ENCODE peak calls at places on chromosomes 5 and 9, in four cellular contexts. One of them, this sample, is unnamed. For H3K27me3, the result is how much of the 10 kb centered on the place peaks cover.

GRCh38 chr5:126023894-126024575 is 399.2 kb upstream of the GRAMD2B start:
- DNase-seq in neuronal stem cell: no peak
- DNase-seq in mesendoderm: no peak
- DNase-seq in H9: no peak
- DNase-seq in this sample: no peak

GRCh38 chr5:87151547-87151946 is 116.1 kb upstream of the RASA1 start:
- DNase-seq in H9: no peak
- DNase-seq in mesendoderm: no peak
- DNase-seq in neuronal stem cell: no peak
- DNase-seq in this sample: peak

GRCh38 chr5:133059621-133060020 is 7.8 kb downstream of the HSPA4 start:
- DNase-seq in H9: no peak
- DNase-seq in mesendoderm: no peak
- DNase-seq in neuronal stem cell: no peak
- DNase-seq in this sample: no peak

GRCh38 chr9:27447036-27447700 is 76.9 kb upstream of the IFNK start:
- DNase-seq in neuronal stem cell: no peak
- DNase-seq in H9: no peak
- DNase-seq in mesendoderm: peak
- DNase-seq in this sample: no peak

GRCh38 chr5:43017438-43017820 is 22.7 kb downstream of the ANXA2R start:
- DNase-seq in H9: peak
- DNase-seq in mesendoderm: peak
- DNase-seq in neuronal stem cell: no peak
- DNase-seq in this sample: peak

GRCh38 chr9:6819112-6819511 is 61.3 kb downstream of the KDM4C start:
- DNase-seq in H9: no peak
- DNase-seq in mesendoderm: no peak
- DNase-seq in neuronal stem cell: no peak
- DNase-seq in this sample: no peak

GRCh38 chr5:34511481-34511880 is 144.6 kb upstream of the RAI14 start:
- DNase-seq in mesendoderm: no peak
- DNase-seq in H9: no peak
- DNase-seq in neuronal stem cell: no peak
- DNase-seq in this sample: no peak

GRCh38 chr5:74798977-74799911 is 32.2 kb downstream of the NSA2 start:
- DNase-seq in H9: no peak
- DNase-seq in mesendoderm: no peak
- DNase-seq in neuronal stem cell: no peak
- DNase-seq in this sample: no peak

GRCh38 chr9:115642285-115642684 is 511.3 kb upstream of the PAPPA start:
- DNase-seq in neuronal stem cell: no peak
- DNase-seq in mesendoderm: no peak
- DNase-seq in H9: no peak
- DNase-seq in this sample: peak

GRCh38 chr5:57383093-57383861 is 99.3 kb downstream of the ACTBL2 start:
- DNase-seq in neuronal stem cell: no peak
- DNase-seq in mesendoderm: peak
- DNase-seq in H9: no peak
- DNase-seq in this sample: peak

GRCh38 chr5:147668385-147668784 is 114.1 kb downstream of the JAKMIP2 start:
- DNase-seq in mesendoderm: peak
- DNase-seq in H9: no peak
- DNase-seq in neuronal stem cell: no peak
- DNase-seq in this sample: no peak

GRCh38 chr5:178423431-178423830 is 166.8 kb downstream of the COL23A1 start:
- DNase-seq in H9: no peak
- DNase-seq in mesendoderm: no peak
- DNase-seq in neuronal stem cell: no peak
- DNase-seq in this sample: no peak

GRCh38 chr5:138648841-138649240 is 73.6 kb upstream of the HSPA9 start:
- DNase-seq in neuronal stem cell: no peak
- DNase-seq in mesendoderm: no peak
- DNase-seq in H9: no peak
- DNase-seq in this sample: no peak

GRCh38 chr5:142543951-142544753 is 141.7 kb downstream of the FGF1 start:
- DNase-seq in H9: no peak
- DNase-seq in neuronal stem cell: no peak
- DNase-seq in mesendoderm: peak
- DNase-seq in this sample: peak

GRCh38 chr5:123371575-123372179 is 51.5 kb downstream of the CEP120 start:
- DNase-seq in neuronal stem cell: peak
- DNase-seq in H9: peak
- DNase-seq in mesendoderm: peak
- DNase-seq in this sample: peak

GRCh38 chr5:137402436-137403187 is 96.5 kb downstream of the SPOCK1 start:
- DNase-seq in H9: no peak
- DNase-seq in mesendoderm: no peak
- DNase-seq in neuronal stem cell: no peak
- DNase-seq in this sample: no peak

GRCh38 chr9:75962186-75963036 is 71.9 kb downstream of the PCSK5 start:
- DNase-seq in neuronal stem cell: no peak
- DNase-seq in mesendoderm: no peak
- DNase-seq in H9: no peak
- DNase-seq in this sample: no peak

GRCh38 chr5:160159991-160160826 is 41.0 kb upstream of the PWWP2A start:
- DNase-seq in mesendoderm: peak
- DNase-seq in neuronal stem cell: no peak
- DNase-seq in H9: peak
- DNase-seq in this sample: no peak

GRCh38 chr5:34674226-34674625 is 18.1 kb downstream of the RAI14 start:
- DNase-seq in mesendoderm: no peak
- DNase-seq in neuronal stem cell: no peak
- DNase-seq in H9: no peak
- DNase-seq in this sample: peak

GRCh38 chr9:114906922-114907571 is 23.3 kb downstream of the TNFSF8 start:
- DNase-seq in mesendoderm: peak
- DNase-seq in H9: peak
- DNase-seq in neuronal stem cell: peak
- DNase-seq in this sample: peak

GRCh38 chr9:71819115-71819739 is 50.9 kb upstream of the CEMIP2 start:
- DNase-seq in H9: no peak
- DNase-seq in mesendoderm: no peak
- DNase-seq in neuronal stem cell: peak
- DNase-seq in this sample: peak

GRCh38 chr5:140310434-140310833 is 7.5 kb upstream of the PFDN1 start:
- DNase-seq in mesendoderm: no peak
- DNase-seq in H9: no peak
- DNase-seq in neuronal stem cell: no peak
- DNase-seq in this sample: peak

GRCh38 chr9:133679056-133679455 is 42.9 kb downstream of the DBH start:
- DNase-seq in neuronal stem cell: no peak
- DNase-seq in mesendoderm: no peak
- DNase-seq in H9: no peak
- DNase-seq in this sample: no peak

GRCh38 chr9:133674091-133674490 is 37.9 kb downstream of the DBH start:
- DNase-seq in neuronal stem cell: no peak
- DNase-seq in H9: no peak
- DNase-seq in mesendoderm: no peak
- DNase-seq in this sample: no peak

GRCh38 chr9:133677126-133678010 is 41.2 kb downstream of the DBH start:
- DNase-seq in mesendoderm: no peak
- DNase-seq in neuronal stem cell: no peak
- DNase-seq in H9: no peak
- DNase-seq in this sample: no peak

GRCh38 chr9:133679466-133680051 is 43.4 kb downstream of the DBH start:
- DNase-seq in neuronal stem cell: no peak
- DNase-seq in H9: no peak
- DNase-seq in mesendoderm: no peak
- DNase-seq in this sample: no peak

GRCh38 chr9:133676450-133676849 is 40.3 kb downstream of the DBH start:
- DNase-seq in mesendoderm: peak
- DNase-seq in neuronal stem cell: no peak
- DNase-seq in H9: no peak
- DNase-seq in this sample: no peak
- H3K27me3 ChIP-seq in mesendoderm: under half
- H3K27me3 ChIP-seq in neuronal stem cell: under half
- H3K27me3 ChIP-seq in H9: under half
- H3K27me3 ChIP-seq in this sample: half or more

GRCh38 chr9:136088481-136088938 is 6.6 kb downstream of the NACC2 start:
- DNase-seq in H9: peak
- DNase-seq in neuronal stem cell: no peak
- DNase-seq in mesendoderm: no peak
- DNase-seq in this sample: no peak
- H3K18ac ChIP-seq in H9: no peak
- H3K18ac ChIP-seq in neuronal stem cell: peak
- H3K18ac ChIP-seq in mesendoderm: no peak
- H3K18ac ChIP-seq in this sample: no peak

DNA sequence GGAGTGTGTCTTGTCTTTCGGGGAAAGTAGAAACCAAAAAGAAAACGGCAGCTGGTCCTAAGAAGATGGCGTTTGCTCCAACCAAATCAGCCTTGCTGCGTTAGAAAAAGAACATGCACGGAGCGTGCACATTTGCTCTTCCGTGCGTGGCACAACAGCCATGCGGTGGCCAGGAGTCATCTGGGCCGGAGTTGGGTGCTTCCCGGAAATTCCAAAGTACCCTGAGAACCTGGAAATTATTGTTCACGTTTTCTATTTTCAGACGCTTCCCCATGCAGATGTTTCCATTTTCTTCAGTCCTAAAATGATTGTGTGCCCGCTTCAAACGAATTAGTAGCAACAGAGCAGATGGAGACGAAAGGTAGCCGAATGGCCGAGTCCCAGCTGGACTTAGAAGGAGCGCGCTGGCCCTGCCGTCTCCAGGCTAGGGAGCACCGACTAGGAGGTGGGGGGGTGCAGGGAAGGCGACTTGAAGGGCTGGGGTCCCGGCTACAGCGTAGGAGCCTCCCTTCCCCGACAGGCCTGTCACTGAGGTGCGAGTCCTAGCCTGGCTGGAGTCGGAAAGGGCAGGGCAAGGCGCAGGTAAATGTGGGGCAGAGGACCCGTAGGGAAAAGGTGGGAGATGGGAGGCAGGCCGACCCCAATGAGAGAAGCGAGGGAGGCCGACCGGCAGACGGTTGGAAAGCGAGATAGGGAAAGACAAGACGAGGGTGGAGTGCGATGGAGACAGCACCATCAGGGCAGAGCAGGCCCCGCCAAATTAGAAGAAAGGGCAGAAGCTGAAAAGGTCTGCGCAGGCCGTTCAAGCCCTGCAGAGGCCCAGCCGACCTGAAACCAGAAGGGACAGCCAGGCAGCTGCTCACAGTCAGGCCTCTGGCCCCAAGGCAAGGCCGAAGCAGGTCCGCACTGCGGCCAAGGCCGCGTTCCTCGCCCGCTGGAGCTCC is 1.4 kb downstream of the BARX1 start:
- DNase-seq in neuronal stem cell: no peak
- DNase-seq in mesendoderm: no peak
- DNase-seq in H9: peak
- DNase-seq in this sample: no peak
- H3K27me3 ChIP-seq in neuronal stem cell: half or more
- H3K27me3 ChIP-seq in mesendoderm: half or more
- H3K27me3 ChIP-seq in H9: half or more
- H3K27me3 ChIP-seq in this sample: half or more

GRCh38 chr5:55554879-55555278 is 20.1 kb upstream of the PLPP1 start:
- DNase-seq in H9: no peak
- DNase-seq in mesendoderm: no peak
- DNase-seq in neuronal stem cell: no peak
- DNase-seq in this sample: no peak

GRCh38 chr5:55546991-55547390 is 12.2 kb upstream of the PLPP1 start:
- DNase-seq in neuronal stem cell: no peak
- DNase-seq in H9: no peak
- DNase-seq in mesendoderm: no peak
- DNase-seq in this sample: no peak

GRCh38 chr5:55547792-55548191 is 13.0 kb upstream of the PLPP1 start:
- DNase-seq in mesendoderm: no peak
- DNase-seq in H9: no peak
- DNase-seq in neuronal stem cell: no peak
- DNase-seq in this sample: no peak

GRCh38 chr5:55551904-55552303 is 17.1 kb upstream of the PLPP1 start:
- DNase-seq in mesendoderm: no peak
- DNase-seq in neuronal stem cell: no peak
- DNase-seq in H9: no peak
- DNase-seq in this sample: no peak

GRCh38 chr5:55551298-55551846 is 16.6 kb upstream of the PLPP1 start:
- DNase-seq in neuronal stem cell: no peak
- DNase-seq in H9: no peak
- DNase-seq in mesendoderm: no peak
- DNase-seq in this sample: no peak
- H3K18ac ChIP-seq in neuronal stem cell: no peak
- H3K18ac ChIP-seq in H9: no peak
- H3K18ac ChIP-seq in mesendoderm: no peak
- H3K18ac ChIP-seq in this sample: no peak

GRCh38 chr5:181184845-181185216 is 20.2 kb downstream of the TRIM7 start:
- DNase-seq in mesendoderm: no peak
- DNase-seq in neuronal stem cell: no peak
- DNase-seq in H9: no peak
- DNase-seq in this sample: no peak

GRCh38 chr5:181185560-181185959 is 19.4 kb downstream of the TRIM7 start:
- DNase-seq in mesendoderm: no peak
- DNase-seq in H9: no peak
- DNase-seq in neuronal stem cell: no peak
- DNase-seq in this sample: no peak

GRCh38 chr5:181186022-181186421 is 19.0 kb downstream of the TRIM7 start:
- DNase-seq in mesendoderm: no peak
- DNase-seq in H9: no peak
- DNase-seq in neuronal stem cell: no peak
- DNase-seq in this sample: no peak

GRCh38 chr5:181186902-181187499 is 18.0 kb downstream of the TRIM7 start:
- DNase-seq in neuronal stem cell: no peak
- DNase-seq in mesendoderm: no peak
- DNase-seq in H9: no peak
- DNase-seq in this sample: no peak

GRCh38 chr5:181181650-181182565 is 23.1 kb downstream of the TRIM7 start:
- DNase-seq in neuronal stem cell: no peak
- DNase-seq in mesendoderm: peak
- DNase-seq in H9: peak
- DNase-seq in this sample: peak
- H3K27me3 ChIP-seq in neuronal stem cell: under half
- H3K27me3 ChIP-seq in mesendoderm: under half
- H3K27me3 ChIP-seq in H9: under half
- H3K27me3 ChIP-seq in this sample: under half

GRCh38 chr9:20921362-20921761 is 110.1 kb downstream of the HACD4 start:
- DNase-seq in H9: no peak
- DNase-seq in neuronal stem cell: no peak
- DNase-seq in mesendoderm: no peak
- DNase-seq in this sample: no peak
- H3K18ac ChIP-seq in H9: no peak
- H3K18ac ChIP-seq in neuronal stem cell: no peak
- H3K18ac ChIP-seq in mesendoderm: no peak
- H3K18ac ChIP-seq in this sample: no peak

DNA sequence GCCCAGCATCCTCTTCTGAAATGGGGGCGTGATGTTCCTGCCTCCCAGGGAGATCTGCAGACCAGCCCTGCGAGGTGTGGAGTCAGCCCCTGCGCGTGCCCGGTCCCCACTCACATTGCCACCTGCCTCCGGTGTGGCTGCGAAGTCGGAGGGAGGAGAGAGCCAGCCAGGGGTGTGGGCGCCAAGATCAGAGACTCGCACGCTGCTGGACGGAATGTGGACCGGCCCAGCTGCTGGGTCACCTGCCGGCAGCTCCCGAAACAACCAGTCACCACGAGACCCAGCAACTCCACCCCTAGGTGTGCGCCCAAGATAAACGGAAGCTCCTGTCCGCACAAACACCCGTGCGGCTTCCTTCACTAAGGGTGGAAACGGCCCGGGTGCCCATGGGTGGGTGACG is 51.1 kb upstream of the EGFL7 start:
- DNase-seq in neuronal stem cell: no peak
- DNase-seq in mesendoderm: no peak
- DNase-seq in H9: no peak
- DNase-seq in this sample: no peak
- H3K27me3 ChIP-seq in neuronal stem cell: under half
- H3K27me3 ChIP-seq in mesendoderm: under half
- H3K27me3 ChIP-seq in H9: under half
- H3K27me3 ChIP-seq in this sample: under half

GRCh38 chr9:130474131-130474530 is 29.4 kb downstream of the ASS1 start:
- DNase-seq in H9: no peak
- DNase-seq in mesendoderm: no peak
- DNase-seq in neuronal stem cell: no peak
- DNase-seq in this sample: no peak
- H3K18ac ChIP-seq in H9: no peak
- H3K18ac ChIP-seq in mesendoderm: no peak
- H3K18ac ChIP-seq in neuronal stem cell: peak
- H3K18ac ChIP-seq in this sample: no peak